ENCODE peak calls at places on chromosome 6, in four cellular contexts. V is PC-3, F is HCT116, X is fibroblast of lung. H is an unnamed sample.

GRCh38 chr6:97917369-97917768 is 634.4 kb upstream of the MMS22L start:
- DNase-seq in V (no peak), F (no peak), X (no peak), H (no peak)

GRCh38 chr6:147106759-147107401 is 97.3 kb upstream of the STXBP5 start:
- DNase-seq in V (no peak), F (no peak), X (peak; percentile 85), H (no peak)

GRCh38 chr6:145508107-145508506 is 227.2 kb downstream of the EPM2A start:
- DNase-seq in V (peak; percentile 29), F (no peak), X (no peak), H (no peak)

GRCh38 chr6:15901141-15902115 is 227.5 kb upstream of the MYLIP start:
- DNase-seq in V (no peak), F (no peak), X (no peak), H (no peak)

GRCh38 chr6:37391100-37391499 is 37.3 kb downstream of the RNF8 start:
- DNase-seq in V (no peak), F (no peak), X (no peak), H (no peak)

GRCh38 chr6:47536816-47537401 is 59.3 kb downstream of the CD2AP start:
- DNase-seq in V (peak; percentile 9), F (no peak), X (no peak), H (no peak)

GRCh38 chr6:142566628-142567396 is 265.0 kb downstream of the ADGRG6 start:
- DNase-seq in V (peak; percentile 71), F (peak; percentile 66), X (peak; percentile 63), H (peak; percentile 70)

GRCh38 chr6:142011156-142011555 is 121.6 kb upstream of the GJE1 start:
- DNase-seq in V (peak; percentile 41), F (no peak), X (peak; percentile 40), H (no peak)

GRCh38 chr6:128065072-128065471 is 164.2 kb upstream of the THEMIS start:
- DNase-seq in V (no peak), F (no peak), X (no peak), H (no peak)

GRCh38 chr6:3549314-3549940 is 92.6 kb upstream of the SLC22A23 start:
- DNase-seq in V (peak; percentile 50), F (no peak), X (no peak), H (no peak)

GRCh38 chr6:139597781-139598368 is 223.4 kb upstream of the CITED2 start:
- DNase-seq in V (peak; percentile 39), F (no peak), X (peak; percentile 99), H (no peak)

GRCh38 chr6:155154158-155154830 is 109.5 kb upstream of the CLDN20 start:
- DNase-seq in V (peak; percentile 88), F (no peak), X (peak; percentile 80), H (peak; percentile 18)

GRCh38 chr6:11093591-11094410 is at the start of gene SMIM13:
- DNase-seq in V (peak; percentile 98), F (peak; percentile 96), X (peak; percentile 98), H (peak; percentile 95)

GRCh38 chr6:15994814-15995459 is 133.9 kb upstream of the MYLIP start:
- DNase-seq in V (peak; percentile 14), F (no peak), X (no peak), H (no peak)

GRCh38 chr6:142827356-142827755 is 117.6 kb downstream of the HIVEP2 start:
- DNase-seq in V (no peak), F (no peak), X (no peak), H (no peak)

GRCh38 chr6:35019171-35019570 is 122.0 kb downstream of the TCP11 start:
- DNase-seq in V (no peak), F (no peak), X (no peak), H (no peak)

GRCh38 chr6:36351152-36351571 is 14.5 kb upstream of the BNIP5 start:
- DNase-seq in V (no peak), F (no peak), X (peak; percentile 29), H (no peak)

GRCh38 chr6:41073968-41074691 is 1.4 kb downstream of the NFYA start:
- DNase-seq in V (peak; percentile 35), F (no peak), X (peak; percentile 46), H (no peak)

GRCh38 chr6:166258854-166259276 is 49.3 kb downstream of the PRR18 start:
- DNase-seq in V (peak; percentile 40), F (no peak), X (no peak), H (peak; percentile 60)

GRCh38 chr6:39945626-39946025 is 11.4 kb upstream of the MOCS1 start:
- DNase-seq in V (no peak), F (no peak), X (no peak), H (no peak)

GRCh38 chr6:39411465-39411864 is 89.0 kb upstream of the KCNK16 start:
- DNase-seq in V (peak; percentile 26), F (no peak), X (no peak), H (no peak)

GRCh38 chr6:111685506-111685905 is 79.8 kb upstream of the TRAF3IP2 start:
- DNase-seq in V (no peak), F (no peak), X (no peak), H (no peak)

GRCh38 chr6:3566812-3567211 is 110.0 kb upstream of the SLC22A23 start:
- DNase-seq in V (no peak), F (no peak), X (peak; percentile 77), H (no peak)

GRCh38 chr6:88804701-88805100 is 158.7 kb downstream of the RNGTT start:
- DNase-seq in V (no peak), F (no peak), X (no peak), H (no peak)

GRCh38 chr6:54403096-54403495 is 94.9 kb downstream of the TINAG start:
- DNase-seq in V (no peak), F (no peak), X (no peak), H (no peak)

GRCh38 chr6:90088009-90088408 is 193.7 kb downstream of the GJA10 start:
- DNase-seq in V (peak; percentile 75), F (no peak), X (peak; percentile 91), H (no peak)
- H3K36me3 ChIP-seq in V (no peaks in the 10 kb centered on the region), F (no peaks in the 10 kb centered on the region), X (no peaks in the 10 kb centered on the region), H (no peaks in the 10 kb centered on the region)

DNA sequence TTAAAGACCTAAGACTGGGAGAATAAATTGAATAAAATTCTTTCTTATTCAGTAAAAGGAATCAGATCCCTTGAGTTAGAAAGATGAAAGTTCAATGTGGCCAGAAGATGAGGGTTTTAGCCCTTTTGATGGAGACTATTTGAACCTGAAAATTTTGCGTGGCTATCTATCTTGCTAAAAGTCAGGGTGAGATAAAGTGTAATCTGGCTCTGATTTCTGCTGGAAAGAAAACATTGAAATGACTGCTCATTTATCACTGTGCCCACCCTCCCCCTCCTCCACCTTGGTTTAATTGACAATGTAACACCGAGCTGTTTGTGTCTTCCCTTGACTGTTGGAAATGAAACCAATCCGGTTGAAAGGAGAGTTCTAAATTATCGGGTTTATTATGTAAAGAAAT is 32.9 kb upstream of the TCF21 start:
- DNase-seq in V (no peak), F (no peak), X (no peak), H (no peak)
- TF ChIP-seq EZH2 in V (no peak), F (no peak), X (no peak), H (no peak)

DNA sequence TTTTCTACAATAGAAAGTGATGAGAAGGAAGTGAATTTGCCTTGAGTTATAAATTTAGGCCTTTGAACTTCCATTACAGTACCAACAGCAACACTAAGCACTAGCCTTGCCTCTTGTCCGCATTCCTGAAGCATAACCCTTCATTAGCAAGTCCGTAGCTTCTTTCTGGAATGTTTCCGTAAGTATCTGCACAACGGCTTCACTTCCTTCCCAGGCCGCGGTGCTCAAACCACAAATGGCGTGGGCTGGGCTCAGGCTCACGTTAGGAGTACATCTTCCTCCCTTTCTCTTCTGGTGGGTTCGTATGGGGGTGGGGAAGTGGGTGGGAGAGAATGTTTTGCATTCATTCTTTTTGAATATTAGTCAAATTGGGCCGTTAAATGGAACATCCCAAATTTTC is 193.8 kb upstream of the SNX9 start:
- DNase-seq in V (no peak), F (no peak), X (no peak), H (no peak)
- H3K9ac ChIP-seq in V (no peak overlapping the region), F (no peak overlapping the region), X (no peak overlapping the region), H (no peak overlapping the region)

GRCh38 chr6:9535106-9535505 is 879.8 kb downstream of the TFAP2A start:
- DNase-seq in V (no peak), F (no peak), X (no peak), H (no peak)
- H3K36me3 ChIP-seq in V (no peaks in the 10 kb centered on the region), F (no peaks in the 10 kb centered on the region), X (no peaks in the 10 kb centered on the region), H (no peaks in the 10 kb centered on the region)